ENCODE peak calls at places on chromosomes 16 and 17, in six cellular contexts. O, A, H, G, N and X are unnamed samples.

GRCh38 chr16:55543470-55543869 is 23.0 kb upstream of the CAPNS2 start:
- DNase-seq in H (peak), N (no peak), O (no peak), G (peak), A (peak), X (no peak)

GRCh38 chr17:17086585-17086984 is 44.3 kb downstream of the MPRIP start:
- DNase-seq in G (no peak), H (no peak), O (no peak), A (no peak), N (no peak), X (no peak)

GRCh38 chr17:1423456-1424135 is 23.6 kb upstream of the YWHAE start:
- DNase-seq in H (no peak), G (no peak), O (no peak), N (no peak), A (peak), X (no peak)

GRCh38 chr16:49492090-49492801 is 118.6 kb downstream of the C16orf78 start:
- DNase-seq in N (no peak), A (peak), H (peak), O (no peak), G (peak), X (peak)

GRCh38 chr17:29042679-29043538 is at the start of gene PIPOX:
- DNase-seq in G (peak), N (no peak), H (peak), O (no peak), A (no peak), X (no peak)

GRCh38 chr17:44788139-44788538 is 29.4 kb downstream of the ADAM11 start:
- DNase-seq in N (no peak), A (peak), H (no peak), O (no peak), G (no peak), X (no peak)

GRCh38 chr17:72390675-72391501 is 270.1 kb downstream of the SOX9 start:
- DNase-seq in A (peak), G (no peak), N (no peak), O (no peak), H (no peak), X (no peak)

GRCh38 chr17:42408076-42408475 is 15.0 kb downstream of the CAVIN1 start:
- DNase-seq in N (no peak), G (no peak), A (peak), O (peak), H (no peak), X (no peak)

GRCh38 chr16:67708368-67708771 is 10.7 kb downstream of the GFOD2 start:
- DNase-seq in H (no peak), O (no peak), N (no peak), A (peak), G (no peak), X (no peak)

GRCh38 chr16:2969545-2970521 is 685 bp downstream of the PAQR4 start:
- DNase-seq in A (peak), G (peak), H (peak), O (peak), N (peak), X (peak)

GRCh38 chr16:2968368-2968737 is 795 bp upstream of the PAQR4 start:
- DNase-seq in N (no peak), O (no peak), G (no peak), H (no peak), A (peak), X (no peak)

GRCh38 chr16:28321700-28322411 is 29.5 kb downstream of the SBK1 start:
- DNase-seq in O (no peak), H (peak), G (peak), N (no peak), A (peak), X (no peak)

GRCh38 chr17:70168044-70168978 is 1.0 kb upstream of the KCNJ2 start:
- DNase-seq in O (peak), H (peak), A (peak), G (peak), N (no peak), X (no peak)

GRCh38 chr17:74599531-74599939 is 7.5 kb upstream of the CD300LD start:
- DNase-seq in N (no peak), H (no peak), A (no peak), O (no peak), G (no peak), X (no peak)

GRCh38 chr16:79740153-79740720 is 139.7 kb upstream of the MAF start:
- DNase-seq in H (no peak), G (no peak), N (no peak), O (no peak), A (no peak), X (no peak)

GRCh38 chr17:31692632-31693031 is 166.4 kb downstream of the COPRS start:
- DNase-seq in H (no peak), A (no peak), O (no peak), N (no peak), G (no peak), X (no peak)

GRCh38 chr17:81535480-81536298 is 7.5 kb downstream of the FSCN2 start:
- DNase-seq in O (no peak), H (no peak), G (no peak), N (no peak), A (no peak), X (no peak)

GRCh38 chr16:73066321-73066926 is 18.5 kb upstream of the ZFHX3 start:
- DNase-seq in N (no peak), H (no peak), A (no peak), O (no peak), G (peak), X (no peak)

GRCh38 chr16:10323528-10323869 is 62.4 kb upstream of the ATF7IP2 start:
- DNase-seq in H (no peak), A (no peak), O (no peak), G (no peak), N (no peak), X (no peak)

GRCh38 chr16:70694088-70694487 is 8.2 kb upstream of the MTSS2 start:
- DNase-seq in G (peak), A (peak), H (no peak), O (no peak), N (no peak), X (no peak)

GRCh38 chr17:76480676-76481075 is 13.3 kb downstream of the AANAT start:
- DNase-seq in O (no peak), N (no peak), H (peak), A (no peak), G (peak), X (no peak)
- H3K27ac ChIP-seq in O (peak), N (peak), H (peak), A (no peak), G (no peak), X (no peak)

GRCh38 chr16:11685844-11686618 is 17.8 kb downstream of the SNN start:
- DNase-seq in O (no peak), G (no peak), H (no peak), A (peak), N (no peak), X (no peak)

GRCh38 chr16:11688520-11688886 is 20.2 kb downstream of the SNN start:
- DNase-seq in O (no peak), N (no peak), H (no peak), G (no peak), A (no peak), X (no peak)

GRCh38 chr16:11686713-11687112 is 18.5 kb downstream of the SNN start:
- DNase-seq in A (no peak), H (no peak), G (no peak), O (no peak), N (no peak), X (no peak)

GRCh38 chr16:11689031-11689840 is 21.0 kb downstream of the SNN start:
- DNase-seq in H (no peak), G (no peak), O (no peak), A (no peak), N (no peak), X (no peak)

DNA sequence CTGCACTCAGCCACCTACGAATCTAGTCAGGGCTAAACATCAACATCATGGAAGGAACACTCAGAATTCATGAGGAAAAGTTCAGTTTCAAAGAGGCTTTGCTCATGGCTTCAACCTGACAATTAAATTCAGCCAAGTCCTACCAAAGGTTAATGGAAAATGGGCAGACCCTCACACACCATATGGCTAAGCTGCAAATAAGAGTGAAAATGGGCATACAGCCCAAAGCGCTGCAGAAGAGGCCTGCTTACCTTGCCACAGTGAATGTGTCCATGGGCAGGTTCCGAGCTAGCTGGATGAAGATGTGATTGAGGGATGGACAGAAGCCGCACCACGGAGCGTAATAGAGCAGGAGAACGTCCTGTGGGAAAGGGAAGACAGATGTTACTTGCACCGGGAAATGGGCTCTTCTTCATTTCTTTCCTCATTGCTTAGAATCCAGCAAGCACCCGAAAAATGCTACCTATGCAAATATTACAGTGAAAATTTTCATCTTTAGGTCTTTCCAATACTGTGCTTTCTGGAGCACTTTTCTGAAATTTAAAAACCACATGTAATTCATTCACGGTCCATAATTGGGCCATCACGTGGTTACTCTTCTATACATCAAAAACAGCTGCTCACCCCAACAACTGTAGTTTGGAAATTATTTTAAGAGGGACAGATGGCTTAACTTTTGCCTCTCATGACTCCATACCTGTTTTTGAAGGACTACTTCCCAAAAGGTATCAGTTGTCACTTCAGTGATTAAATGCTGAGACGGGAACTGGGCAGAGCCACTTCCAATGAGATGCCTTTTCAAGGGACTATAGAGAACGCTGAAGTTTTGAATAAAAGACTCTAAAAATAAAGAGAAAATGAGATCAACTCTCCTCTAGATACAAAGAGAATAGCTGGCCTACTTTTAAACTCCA is 19.6 kb downstream of the SNN start:
- DNase-seq in N (no peak), O (no peak), H (no peak), A (no peak), G (no peak), X (no peak)
- H3K27ac ChIP-seq in N (no peak), O (peak), H (no peak), A (no peak), G (no peak), X (no peak)

GRCh38 chr16:47885489-47885888 is 270.3 kb downstream of the ABCC12 start:
- DNase-seq in H (no peak), A (no peak), G (no peak), O (no peak), N (no peak), X (no peak)
- H3K27ac ChIP-seq in H (no peak), A (no peak), G (no peak), O (no peak), N (no peak), X (no peak)

DNA sequence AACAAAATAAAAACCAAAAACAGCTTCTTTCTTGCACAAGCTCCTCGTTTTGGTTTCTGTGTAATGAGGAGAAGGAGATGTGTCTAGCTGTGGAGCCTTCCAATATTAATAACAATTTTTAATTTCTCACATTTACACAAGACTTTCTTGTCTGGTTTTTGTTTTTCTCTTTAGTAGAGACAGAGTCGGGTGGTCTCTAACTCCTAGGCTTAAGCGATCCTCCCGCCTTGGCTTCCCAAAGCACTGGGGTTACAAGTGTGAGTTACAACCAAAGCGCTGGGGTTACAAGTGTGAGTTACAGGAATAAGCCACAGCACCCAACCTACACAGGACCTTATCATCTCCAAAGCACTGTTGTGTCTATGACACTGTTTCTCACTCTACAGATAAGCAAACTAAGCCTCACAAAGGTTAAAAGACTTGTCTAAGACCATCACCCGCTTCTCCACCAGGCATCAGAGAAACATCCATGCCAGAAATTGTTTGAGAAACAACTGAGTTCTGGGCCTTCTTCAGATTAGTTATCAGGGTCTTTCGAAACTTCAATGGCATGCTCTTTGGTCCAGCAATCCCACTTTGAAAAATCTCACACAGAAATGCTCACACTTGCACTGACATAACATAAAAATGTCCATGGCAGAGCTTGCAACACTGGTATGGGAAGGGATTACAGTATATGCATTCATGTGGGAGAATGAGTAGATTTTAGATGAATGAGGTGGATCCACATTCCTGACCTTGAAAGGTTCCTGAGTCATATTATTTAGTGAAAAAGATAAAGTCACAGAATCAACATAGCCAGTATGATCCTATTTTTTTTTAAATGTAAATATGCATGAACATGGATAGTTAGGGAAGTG is 3.9 kb downstream of the ABAT start:
- DNase-seq in G (no peak), N (no peak), A (peak), H (no peak), O (no peak), X (no peak)
- H3K27ac ChIP-seq in G (no peak), N (no peak), A (peak), H (no peak), O (no peak), X (no peak)

DNA sequence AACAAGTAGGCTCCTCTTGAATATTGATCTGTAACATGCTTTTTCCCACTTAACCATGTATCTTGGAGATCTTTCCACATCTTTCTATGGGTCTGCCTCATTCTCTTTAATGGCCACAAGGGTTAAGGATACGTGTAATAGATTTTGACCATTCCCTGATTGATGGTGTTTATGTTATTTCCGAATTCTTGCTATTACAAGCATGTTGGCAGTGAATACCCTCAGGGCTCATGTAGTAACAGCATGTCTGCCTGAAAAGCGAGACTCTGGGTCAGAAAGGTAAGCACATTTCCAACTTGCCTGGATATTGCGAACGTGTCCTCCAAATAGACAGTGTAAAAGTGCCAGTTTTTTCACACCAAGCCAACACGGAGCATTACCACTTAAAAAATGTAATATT is 5.0 kb downstream of the TAC4 start:
- DNase-seq in G (no peak), H (no peak), A (no peak), O (no peak), N (no peak), X (no peak)
- H3K27ac ChIP-seq in G (no peak), H (no peak), A (no peak), O (no peak), N (no peak), X (no peak)

GRCh38 chr17:43410557-43411368 is 12.0 kb downstream of the ARL4D start:
- DNase-seq in O (no peak), N (no peak), H (no peak), G (no peak), A (peak), X (no peak)
- H3K27ac ChIP-seq in O (no peak), N (no peak), H (no peak), G (no peak), A (no peak), X (no peak)

GRCh38 chr17:13599808-13600398 is 1.8 kb downstream of the HS3ST3A1 start:
- DNase-seq in O (no peak), G (no peak), N (no peak), A (peak), H (no peak), X (no peak)
- H3K27ac ChIP-seq in O (no peak), G (no peak), N (no peak), A (peak), H (no peak), X (no peak)

GRCh38 chr16:87780385-87780989 is 14.7 kb upstream of the KLHDC4 start:
- DNase-seq in N (no peak), H (no peak), O (no peak), A (peak), G (no peak), X (peak)

GRCh38 chr16:87778830-87779579 is 13.2 kb upstream of the KLHDC4 start:
- DNase-seq in A (peak), H (peak), G (peak), N (peak), O (peak), X (peak)

DNA sequence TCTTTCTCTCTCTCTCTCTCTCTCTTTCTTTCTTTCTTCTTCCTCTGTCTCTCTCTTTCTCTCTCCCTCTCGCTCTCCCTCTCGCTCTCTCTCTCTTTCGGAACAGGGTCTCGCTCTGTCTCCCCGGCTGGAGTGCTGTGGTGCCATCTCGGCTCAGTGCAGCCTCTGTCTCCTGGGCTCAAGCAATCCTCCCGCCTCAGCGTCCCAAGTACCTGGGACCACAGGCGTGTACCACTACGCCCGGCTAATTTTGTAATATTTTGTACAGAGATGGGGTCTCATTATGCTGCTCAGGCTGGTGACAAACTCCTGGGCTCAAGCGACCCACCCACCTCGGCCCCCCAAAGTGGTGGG is 12.7 kb upstream of the KLHDC4 start:
- DNase-seq in G (no peak), O (no peak), A (no peak), H (no peak), N (no peak), X (no peak)
- H3K27ac ChIP-seq in G (no peak), O (peak), A (peak), H (no peak), N (peak), X (no peak)